ENCODE peak calls at places on chromosomes 3 and 15, in six cellular contexts. X, M, K, Q, G and D are unnamed samples.

GRCh38 chr3:9352917-9353823 is 9.7 kb upstream of the THUMPD3 start:
- DNase-seq in X (peak), M (peak), K (peak), Q (peak), G (peak), D (peak)

GRCh38 chr3:69781593-69781992 is 42.3 kb downstream of the MITF start:
- DNase-seq in X (no peak), M (no peak), K (no peak), Q (no peak), G (no peak), D (no peak)

GRCh38 chr3:100335137-100335833 is 728 bp downstream of the NIT2 start:
- DNase-seq in X (no peak), M (peak), K (peak), Q (peak), G (peak), D (peak)

GRCh38 chr3:2823016-2823415 is 287.2 kb downstream of the IL5RA start:
- DNase-seq in X (no peak), M (no peak), K (peak), Q (no peak), G (no peak), D (no peak)

GRCh38 chr3:41251593-41251992 is 52.3 kb downstream of the CTNNB1 start:
- DNase-seq in X (no peak), M (no peak), K (no peak), Q (no peak), G (no peak), D (no peak)

GRCh38 chr15:80721476-80721875 is 26.4 kb downstream of the ABHD17C start:
- DNase-seq in X (no peak), M (no peak), K (no peak), Q (peak), G (no peak), D (no peak)

GRCh38 chr3:29270752-29271151 is 10.1 kb upstream of the RBMS3 start:
- DNase-seq in X (no peak), M (no peak), K (no peak), Q (no peak), G (no peak), D (no peak)

GRCh38 chr3:187150599-187150998 is 11.3 kb upstream of the RPL39L start:
- DNase-seq in X (peak), M (no peak), K (no peak), Q (peak), G (no peak), D (no peak)

GRCh38 chr15:98955331-98955730 is 52.3 kb downstream of the PGPEP1L start:
- DNase-seq in X (no peak), M (no peak), K (no peak), Q (no peak), G (no peak), D (no peak)

GRCh38 chr15:78050441-78050809 is 27.1 kb downstream of the TBC1D2B start:
- DNase-seq in X (no peak), M (no peak), K (no peak), Q (no peak), G (no peak), D (no peak)

GRCh38 chr3:4351164-4351855 is 48.1 kb downstream of the SETMAR start:
- DNase-seq in X (no peak), M (no peak), K (peak), Q (peak), G (no peak), D (peak)

GRCh38 chr3:130044370-130044769 is 37.3 kb upstream of the ALG1L2 start:
- DNase-seq in X (no peak), M (no peak), K (no peak), Q (no peak), G (no peak), D (no peak)

GRCh38 chr15:28892789-28893610 is 7.2 kb downstream of the APBA2 start:
- DNase-seq in X (no peak), M (no peak), K (peak), Q (no peak), G (no peak), D (no peak)

GRCh38 chr3:13062647-13063046 is 10.6 kb downstream of the IQSEC1 start:
- DNase-seq in X (no peak), M (no peak), K (no peak), Q (no peak), G (no peak), D (peak)